ENCODE peak calls at places on chromosomes 1 and 21, in ten cellular contexts. One of them, this sample, is unnamed.

GRCh38 chr21:31873696-31874599 is 1.1 kb downstream of the HUNK start:
- DNase-seq in GM23338: peak; percentile 73
- DNase-seq in CD8-positive, alpha-beta T cell: peak; percentile 64
- DNase-seq in psoas muscle: peak; percentile 72
- DNase-seq in GM12878: no peak
- DNase-seq in GM06990: peak; percentile 22
- DNase-seq in lung: peak; percentile 36
- DNase-seq in PC-3: peak; percentile 16
- DNase-seq in epithelial cell of esophagus: no peak
- DNase-seq in cardiac muscle cell: peak; percentile 74
- DNase-seq in this sample: no peak

GRCh38 chr1:202615501-202616354 is 94.5 kb downstream of the SYT2 start:
- DNase-seq in GM23338: no peak
- DNase-seq in CD8-positive, alpha-beta T cell: no peak
- DNase-seq in psoas muscle: peak; percentile 69
- DNase-seq in GM12878: peak; percentile 70
- DNase-seq in GM06990: peak; percentile 61
- DNase-seq in lung: no peak
- DNase-seq in PC-3: peak; percentile 14
- DNase-seq in epithelial cell of esophagus: no peak
- DNase-seq in cardiac muscle cell: peak; percentile 30
- DNase-seq in this sample: peak; percentile 80

GRCh38 chr1:225941949-225942222 is 866 bp upstream of the LEFTY2 start:
- DNase-seq in GM23338: no peak
- DNase-seq in CD8-positive, alpha-beta T cell: no peak
- DNase-seq in psoas muscle: no peak
- DNase-seq in GM12878: no peak
- DNase-seq in GM06990: no peak
- DNase-seq in lung: no peak
- DNase-seq in PC-3: no peak
- DNase-seq in epithelial cell of esophagus: no peak
- DNase-seq in cardiac muscle cell: no peak
- DNase-seq in this sample: no peak

GRCh38 chr1:16386454-16387113 is 19.5 kb downstream of the SZRD1 start:
- DNase-seq in GM23338: no peak
- DNase-seq in CD8-positive, alpha-beta T cell: no peak
- DNase-seq in psoas muscle: peak; percentile 81
- DNase-seq in GM12878: no peak
- DNase-seq in GM06990: no peak
- DNase-seq in lung: no peak
- DNase-seq in PC-3: peak; percentile 70
- DNase-seq in epithelial cell of esophagus: peak; percentile 81
- DNase-seq in cardiac muscle cell: no peak
- DNase-seq in this sample: peak; percentile 59

GRCh38 chr1:159483501-159483900 is 44.0 kb downstream of the OR10J1 start:
- DNase-seq in GM23338: no peak
- DNase-seq in CD8-positive, alpha-beta T cell: no peak
- DNase-seq in psoas muscle: no peak
- DNase-seq in GM12878: no peak
- DNase-seq in GM06990: no peak
- DNase-seq in lung: no peak
- DNase-seq in PC-3: no peak
- DNase-seq in epithelial cell of esophagus: peak; percentile 14
- DNase-seq in cardiac muscle cell: no peak
- DNase-seq in this sample: no peak

GRCh38 chr21:42544544-42544943 is 30.9 kb downstream of the SLC37A1 start:
- DNase-seq in GM23338: no peak
- DNase-seq in CD8-positive, alpha-beta T cell: no peak
- DNase-seq in psoas muscle: no peak
- DNase-seq in GM12878: no peak
- DNase-seq in GM06990: no peak
- DNase-seq in lung: no peak
- DNase-seq in PC-3: no peak
- DNase-seq in epithelial cell of esophagus: no peak
- DNase-seq in cardiac muscle cell: no peak
- DNase-seq in this sample: no peak

GRCh38 chr1:210233216-210233494 is 559 bp downstream of the SERTAD4 start:
- DNase-seq in GM23338: peak; percentile 43
- DNase-seq in CD8-positive, alpha-beta T cell: no peak
- DNase-seq in psoas muscle: no peak
- DNase-seq in GM12878: no peak
- DNase-seq in GM06990: no peak
- DNase-seq in lung: no peak
- DNase-seq in PC-3: peak; percentile 31
- DNase-seq in epithelial cell of esophagus: peak; percentile 19
- DNase-seq in cardiac muscle cell: peak; percentile 41
- DNase-seq in this sample: no peak

GRCh38 chr1:247332901-247333361 is 1.3 kb upstream of the ZNF496 start:
- DNase-seq in GM23338: peak; percentile 30
- DNase-seq in CD8-positive, alpha-beta T cell: no peak
- DNase-seq in psoas muscle: peak; percentile 61
- DNase-seq in GM12878: no peak
- DNase-seq in GM06990: no peak
- DNase-seq in lung: peak; percentile 31
- DNase-seq in PC-3: peak; percentile 50
- DNase-seq in epithelial cell of esophagus: peak; percentile 75
- DNase-seq in cardiac muscle cell: peak; percentile 46
- DNase-seq in this sample: peak; percentile 61

GRCh38 chr1:119372493-119373086 is 4.0 kb downstream of the HAO2 start:
- DNase-seq in GM23338: peak; percentile 90
- DNase-seq in CD8-positive, alpha-beta T cell: no peak
- DNase-seq in psoas muscle: no peak
- DNase-seq in GM12878: no peak
- DNase-seq in GM06990: no peak
- DNase-seq in lung: peak; percentile 30
- DNase-seq in PC-3: peak; percentile 80
- DNase-seq in epithelial cell of esophagus: peak; percentile 70
- DNase-seq in cardiac muscle cell: peak; percentile 59
- DNase-seq in this sample: peak; percentile 42

GRCh38 chr1:10530756-10531155 is 56.0 kb downstream of the PEX14 start:
- DNase-seq in GM23338: no peak
- DNase-seq in CD8-positive, alpha-beta T cell: no peak
- DNase-seq in psoas muscle: no peak
- DNase-seq in GM12878: no peak
- DNase-seq in GM06990: no peak
- DNase-seq in lung: no peak
- DNase-seq in PC-3: no peak
- DNase-seq in epithelial cell of esophagus: no peak
- DNase-seq in cardiac muscle cell: no peak
- DNase-seq in this sample: peak; percentile 31

GRCh38 chr1:170218261-170218660 is 72.5 kb downstream of the NTMT2 start:
- DNase-seq in GM23338: no peak
- DNase-seq in CD8-positive, alpha-beta T cell: no peak
- DNase-seq in psoas muscle: no peak
- DNase-seq in GM12878: no peak
- DNase-seq in GM06990: no peak
- DNase-seq in lung: no peak
- DNase-seq in PC-3: no peak
- DNase-seq in epithelial cell of esophagus: no peak
- DNase-seq in cardiac muscle cell: no peak
- DNase-seq in this sample: no peak

GRCh38 chr21:42636535-42636914 is 16.9 kb upstream of the PDE9A start:
- DNase-seq in GM23338: no peak
- DNase-seq in CD8-positive, alpha-beta T cell: no peak
- DNase-seq in psoas muscle: no peak
- DNase-seq in GM12878: no peak
- DNase-seq in GM06990: no peak
- DNase-seq in lung: no peak
- DNase-seq in PC-3: peak; percentile 39
- DNase-seq in epithelial cell of esophagus: peak; percentile 92
- DNase-seq in cardiac muscle cell: no peak
- DNase-seq in this sample: peak; percentile 92

DNA sequence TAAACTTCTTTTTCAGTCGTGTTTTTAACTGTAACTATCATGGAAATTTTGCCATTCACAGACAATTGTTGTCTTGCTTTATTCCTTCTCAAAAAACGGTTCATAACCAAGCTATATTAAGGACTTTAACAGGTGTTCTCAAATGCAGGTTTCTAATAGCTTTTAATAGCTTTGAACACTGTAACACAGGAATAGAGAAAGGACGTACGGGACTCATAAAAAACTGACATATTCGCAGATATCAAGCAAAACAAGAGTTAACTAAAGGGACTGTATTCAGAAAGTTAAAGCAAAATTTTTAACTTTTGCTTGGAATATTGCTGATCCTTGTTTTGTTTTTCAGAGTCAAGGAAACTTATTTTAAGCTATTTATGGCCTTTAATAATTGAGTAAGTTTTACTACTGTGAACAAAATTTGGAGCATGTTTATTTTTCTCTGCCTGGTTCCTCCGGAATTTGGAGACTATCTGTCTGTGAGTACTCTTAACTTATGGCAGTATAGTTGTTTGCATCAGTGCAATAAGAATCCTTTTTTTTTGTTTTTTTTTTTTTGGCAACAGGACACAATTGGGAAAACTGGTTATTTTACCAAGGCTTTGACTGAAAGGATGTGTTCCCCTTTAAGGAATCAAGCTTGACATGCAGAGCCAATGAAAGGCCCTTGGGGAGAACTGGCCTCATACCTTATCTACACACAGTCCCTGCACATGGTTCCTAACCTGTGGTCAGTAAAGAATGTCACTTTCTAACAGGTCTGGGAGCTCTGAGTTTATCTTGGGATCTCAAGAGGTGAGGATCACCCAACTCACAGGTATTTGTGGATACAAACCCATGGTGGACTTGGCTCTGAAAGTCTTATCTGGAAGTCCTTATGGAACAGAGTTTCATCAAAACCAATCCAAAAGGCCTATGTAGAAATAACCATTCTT is 5.8 kb upstream of the CD46 start:
- DNase-seq in GM23338: no peak
- DNase-seq in CD8-positive, alpha-beta T cell: no peak
- DNase-seq in psoas muscle: no peak
- DNase-seq in GM12878: no peak
- DNase-seq in GM06990: no peak
- DNase-seq in lung: no peak
- DNase-seq in PC-3: peak; percentile 71
- DNase-seq in epithelial cell of esophagus: no peak
- DNase-seq in cardiac muscle cell: no peak
- DNase-seq in this sample: no peak
- H3K4me3 ChIP-seq in GM23338: no peak overlapping the region
- H3K4me3 ChIP-seq in CD8-positive, alpha-beta T cell: no peak overlapping the region
- H3K4me3 ChIP-seq in psoas muscle: no peak overlapping the region
- H3K4me3 ChIP-seq in GM12878: no peak overlapping the region
- H3K4me3 ChIP-seq in GM06990: no peak overlapping the region
- H3K4me3 ChIP-seq in lung: no peak overlapping the region
- H3K4me3 ChIP-seq in PC-3: no peak overlapping the region
- H3K4me3 ChIP-seq in epithelial cell of esophagus: no peak overlapping the region
- H3K4me3 ChIP-seq in cardiac muscle cell: no peak overlapping the region
- H3K4me3 ChIP-seq in this sample: no peak overlapping the region

GRCh38 chr21:45827881-45828579 is 153.5 kb upstream of the COL6A1 start:
- DNase-seq in GM23338: no peak
- DNase-seq in CD8-positive, alpha-beta T cell: no peak
- DNase-seq in psoas muscle: no peak
- DNase-seq in GM12878: no peak
- DNase-seq in GM06990: no peak
- DNase-seq in lung: no peak
- DNase-seq in PC-3: no peak
- DNase-seq in epithelial cell of esophagus: no peak
- DNase-seq in cardiac muscle cell: no peak
- DNase-seq in this sample: no peak
- TF ChIP-seq CTCF in GM23338: no peak
- TF ChIP-seq CTCF in CD8-positive, alpha-beta T cell: no peak
- TF ChIP-seq CTCF in psoas muscle: no peak
- TF ChIP-seq CTCF in GM12878: no peak
- TF ChIP-seq CTCF in GM06990: no peak
- TF ChIP-seq CTCF in lung: no peak
- TF ChIP-seq CTCF in PC-3: no peak
- TF ChIP-seq CTCF in epithelial cell of esophagus: no peak
- TF ChIP-seq CTCF in cardiac muscle cell: no peak
- TF ChIP-seq CTCF in this sample: no peak

GRCh38 chr1:45518910-45519309 is 2.8 kb downstream of the PRDX1 start:
- DNase-seq in GM23338: no peak
- DNase-seq in CD8-positive, alpha-beta T cell: no peak
- DNase-seq in psoas muscle: no peak
- DNase-seq in GM12878: no peak
- DNase-seq in GM06990: no peak
- DNase-seq in lung: no peak
- DNase-seq in PC-3: no peak
- DNase-seq in epithelial cell of esophagus: no peak
- DNase-seq in cardiac muscle cell: no peak
- DNase-seq in this sample: peak; percentile 27
- H3K4me3 ChIP-seq in GM23338: peak overlapping the region; percentile 100
- H3K4me3 ChIP-seq in CD8-positive, alpha-beta T cell: no peak overlapping the region
- H3K4me3 ChIP-seq in psoas muscle: peak overlapping the region; percentile 89
- H3K4me3 ChIP-seq in GM12878: peak overlapping the region; percentile 66
- H3K4me3 ChIP-seq in GM06990: peak overlapping the region; percentile 72
- H3K4me3 ChIP-seq in lung: no peak overlapping the region
- H3K4me3 ChIP-seq in PC-3: peak overlapping the region; percentile 99
- H3K4me3 ChIP-seq in epithelial cell of esophagus: no peak overlapping the region
- H3K4me3 ChIP-seq in cardiac muscle cell: peak overlapping the region; percentile 86
- H3K4me3 ChIP-seq in this sample: peak overlapping the region; percentile 68

DNA sequence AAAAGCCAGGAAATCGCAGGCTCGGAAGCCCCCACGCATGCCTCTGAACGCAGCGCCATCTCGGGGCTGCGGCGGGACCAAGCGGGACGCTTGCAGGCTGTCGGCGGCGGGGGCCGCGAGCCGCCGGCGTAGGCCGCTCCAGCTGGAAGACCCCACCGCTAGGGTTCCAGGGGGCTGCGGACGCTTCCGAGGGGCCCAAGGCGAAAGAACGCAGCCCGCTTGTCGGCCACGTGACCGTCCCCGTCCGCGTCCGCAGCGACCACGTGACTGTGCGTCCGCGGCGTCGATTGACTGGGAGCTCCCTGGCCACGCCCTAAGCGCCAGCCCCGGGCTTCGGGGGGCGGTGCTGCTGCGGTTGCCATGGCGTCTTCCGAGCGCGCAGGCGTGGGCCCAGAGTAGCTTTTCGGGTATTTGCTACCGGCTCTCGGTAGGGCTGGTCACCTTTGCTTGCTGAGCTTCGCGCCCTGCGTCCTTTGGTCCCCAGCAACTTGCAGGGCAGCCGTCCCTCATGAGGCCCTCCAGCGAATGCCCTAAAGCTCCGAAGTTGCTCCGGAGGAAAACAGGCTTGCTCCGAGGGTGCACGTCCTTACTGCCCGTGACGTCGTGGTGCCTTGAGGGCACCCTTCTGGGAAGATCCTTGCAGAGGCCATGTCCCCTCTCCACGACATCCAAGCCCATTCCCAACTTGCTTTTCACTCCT is 197.2 kb downstream of the DYRK1A start:
- DNase-seq in GM23338: peak; percentile 95
- DNase-seq in CD8-positive, alpha-beta T cell: peak; percentile 94
- DNase-seq in psoas muscle: peak; percentile 97
- DNase-seq in GM12878: peak; percentile 70
- DNase-seq in GM06990: peak; percentile 96
- DNase-seq in lung: peak; percentile 92
- DNase-seq in PC-3: peak; percentile 96
- DNase-seq in epithelial cell of esophagus: peak; percentile 96
- DNase-seq in cardiac muscle cell: peak; percentile 73
- DNase-seq in this sample: peak; percentile 91
- TF ChIP-seq CTCF in GM23338: peak; percentile 38
- TF ChIP-seq CTCF in CD8-positive, alpha-beta T cell: peak; percentile 63
- TF ChIP-seq CTCF in psoas muscle: peak; percentile 52
- TF ChIP-seq CTCF in GM12878: peak; percentile 39
- TF ChIP-seq CTCF in GM06990: peak; percentile 41
- TF ChIP-seq CTCF in lung: peak; percentile 11
- TF ChIP-seq CTCF in PC-3: peak; percentile 44
- TF ChIP-seq CTCF in epithelial cell of esophagus: peak; percentile 31
- TF ChIP-seq CTCF in cardiac muscle cell: peak; percentile 49
- TF ChIP-seq CTCF in this sample: peak; percentile 50